ENCODE peak calls at places on chromosomes 2 and 18, in seven cellular contexts. V, R, L, H, X, S and M are unnamed samples.

GRCh38 chr18:33761363-33761762 is 183.3 kb downstream of the ASXL3 start:
- DNase-seq in R (no peak), X (peak; percentile 47), L (no peak), S (no peak), V (no peak), H (peak; percentile 53), M (peak; percentile 59)

GRCh38 chr2:218003994-218004419 is 1.2 kb upstream of the TNS1 start:
- DNase-seq in S (peak; percentile 86), X (peak; percentile 73), L (no peak), V (peak; percentile 93), H (peak; percentile 91), R (no peak), M (peak; percentile 100)

GRCh38 chr2:101578671-101579070 is 103.8 kb upstream of the RFX8 start:
- DNase-seq in R (no peak), L (no peak), H (no peak), S (no peak), V (no peak), X (no peak), M (no peak)

GRCh38 chr2:196360650-196361049 is 189.3 kb upstream of the STK17B start:
- DNase-seq in L (no peak), X (no peak), R (no peak), V (no peak), H (no peak), S (no peak), M (no peak)

GRCh38 chr2:178409261-178409660 is 41.7 kb downstream of the PRKRA start:
- DNase-seq in X (no peak), S (no peak), R (no peak), V (no peak), H (no peak), L (no peak), M (no peak)

GRCh38 chr2:102872388-102872787 is 110.6 kb downstream of the TMEM182 start:
- DNase-seq in R (peak; percentile 5), S (no peak), V (no peak), L (no peak), X (no peak), H (peak; percentile 2), M (peak; percentile 1)

GRCh38 chr18:6934859-6935258 is 182.7 kb downstream of the LAMA1 start:
- DNase-seq in X (no peak), R (no peak), L (no peak), S (no peak), V (no peak), H (no peak), M (no peak)

GRCh38 chr2:130353291-130354134 is 2.3 kb upstream of the PTPN18 start:
- DNase-seq in L (no peak), V (no peak), H (no peak), R (no peak), X (no peak), S (no peak), M (no peak)

DNA sequence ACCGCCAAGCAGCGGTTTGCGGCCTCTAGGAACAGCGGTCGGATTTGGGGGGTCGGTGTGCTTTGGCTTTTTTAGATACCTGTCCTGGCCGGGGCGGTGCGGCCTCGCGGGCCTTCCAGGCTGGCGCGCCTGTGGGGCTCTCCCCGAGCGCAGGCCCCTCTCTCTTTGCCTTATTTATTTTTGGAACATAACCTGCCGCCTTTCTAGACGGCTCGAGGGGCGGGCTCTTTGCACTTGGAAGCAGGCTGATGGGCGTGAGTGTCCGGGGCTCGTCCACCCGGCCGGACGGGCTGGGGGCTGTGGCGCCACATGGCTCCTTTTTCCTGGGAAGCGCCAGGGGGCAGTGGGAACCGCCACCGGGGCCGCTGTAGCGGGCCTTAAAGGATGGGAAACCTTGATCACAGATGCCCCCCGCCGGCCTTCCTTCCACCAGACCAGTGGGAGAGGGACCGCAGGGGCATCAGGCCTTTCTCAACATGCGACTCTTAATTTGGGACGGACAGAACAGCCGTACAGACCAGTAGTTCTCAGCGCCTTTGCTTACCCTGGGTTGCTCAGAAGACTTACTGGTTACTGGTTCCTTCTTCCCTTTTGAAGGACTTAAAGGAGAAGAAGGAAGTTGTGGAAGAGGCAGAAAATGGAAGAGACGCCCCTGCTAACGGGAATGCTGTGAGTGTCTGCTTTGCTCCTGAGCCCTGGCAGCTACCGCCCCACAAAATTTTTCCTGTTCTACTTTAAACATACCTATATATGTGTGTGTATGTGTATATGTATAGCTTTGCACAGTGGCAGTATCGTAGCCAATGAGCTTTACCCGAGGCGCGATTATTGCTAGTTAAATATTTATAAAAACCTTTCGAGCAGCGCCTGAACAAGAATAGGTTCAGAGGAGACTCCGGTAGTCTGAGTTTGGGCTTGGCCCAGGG is 2.7 kb downstream of the PTMA start:
- DNase-seq in S (peak; percentile 44), L (peak; percentile 66), V (peak; percentile 71), R (no peak), H (peak; percentile 28), X (peak; percentile 40), M (no peak)
- TF ChIP-seq CTCF in S (no peak), L (no peak), V (peak; percentile 3), R (no peak), H (peak; percentile 21), X (no peak), M (peak; percentile 6)

GRCh38 chr2:144331652-144332355 is 188.1 kb downstream of the ZEB2 start:
- DNase-seq in S (no peak), H (peak; percentile 75), X (no peak), V (no peak), R (peak; percentile 57), L (no peak), M (no peak)

GRCh38 chr2:144334551-144334950 is 185.4 kb downstream of the ZEB2 start:
- DNase-seq in X (peak; percentile 48), S (no peak), H (no peak), R (no peak), L (no peak), V (no peak), M (peak; percentile 14)

GRCh38 chr2:144330951-144331651 is 188.8 kb downstream of the ZEB2 start:
- DNase-seq in V (no peak), R (peak; percentile 26), L (no peak), S (no peak), H (peak; percentile 33), X (no peak), M (peak; percentile 19)

GRCh38 chr2:144332356-144333143 is 187.4 kb downstream of the ZEB2 start:
- DNase-seq in L (peak; percentile 94), V (peak; percentile 94), H (peak; percentile 82), R (peak; percentile 89), S (peak; percentile 87), X (peak; percentile 85), M (peak; percentile 80)

DNA sequence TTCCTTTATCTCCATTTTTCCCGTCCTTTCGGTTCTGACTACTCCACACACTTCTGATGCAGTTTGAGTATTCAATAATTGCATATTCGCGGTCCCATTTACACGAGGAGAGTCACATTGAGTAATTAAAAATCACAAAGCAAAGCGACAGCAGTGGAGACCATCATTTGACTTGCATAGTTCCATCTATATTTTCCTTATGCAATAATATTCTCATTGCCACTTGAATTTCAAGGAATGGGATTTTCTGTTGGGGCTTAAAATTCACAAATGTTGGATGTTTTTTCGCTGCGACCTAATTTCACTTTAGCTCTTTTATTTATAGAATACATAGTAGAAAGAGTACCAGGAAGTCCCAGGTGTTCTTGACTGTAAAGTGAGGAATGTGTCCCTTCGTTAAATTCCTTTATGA is 186.8 kb downstream of the ZEB2 start:
- DNase-seq in L (no peak), X (no peak), H (no peak), R (peak; percentile 32), V (no peak), S (no peak), M (no peak)
- H3K4me3 ChIP-seq in L (peak overlapping the region; percentile 79), X (peak overlapping the region; percentile 25), H (peak overlapping the region; percentile 60), R (peak overlapping the region; percentile 64), V (peak overlapping the region; percentile 74), S (peak overlapping the region; percentile 85), M (peak overlapping the region; percentile 44)

GRCh38 chr2:8680931-8681760 is 710 bp upstream of the ID2 start:
- DNase-seq in R (peak; percentile 80), V (no peak), H (peak; percentile 75), S (peak; percentile 53), X (peak; percentile 81), L (peak; percentile 84), M (peak; percentile 86)

GRCh38 chr2:8679827-8680731 is 1.8 kb upstream of the ID2 start:
- DNase-seq in H (peak; percentile 54), L (peak; percentile 76), S (peak; percentile 42), V (no peak), X (peak; percentile 86), R (no peak), M (peak; percentile 70)

GRCh38 chr2:8682719-8683667 is 1.1 kb downstream of the ID2 start:
- DNase-seq in S (no peak), V (no peak), H (peak; percentile 39), L (peak; percentile 55), R (peak; percentile 32), X (peak; percentile 62), M (peak; percentile 49)

GRCh38 chr2:8684421-8684884 is 2.6 kb downstream of the ID2 start:
- DNase-seq in V (no peak), S (no peak), L (peak; percentile 72), X (peak; percentile 72), R (peak; percentile 21), H (peak; percentile 2), M (no peak)

DNA sequence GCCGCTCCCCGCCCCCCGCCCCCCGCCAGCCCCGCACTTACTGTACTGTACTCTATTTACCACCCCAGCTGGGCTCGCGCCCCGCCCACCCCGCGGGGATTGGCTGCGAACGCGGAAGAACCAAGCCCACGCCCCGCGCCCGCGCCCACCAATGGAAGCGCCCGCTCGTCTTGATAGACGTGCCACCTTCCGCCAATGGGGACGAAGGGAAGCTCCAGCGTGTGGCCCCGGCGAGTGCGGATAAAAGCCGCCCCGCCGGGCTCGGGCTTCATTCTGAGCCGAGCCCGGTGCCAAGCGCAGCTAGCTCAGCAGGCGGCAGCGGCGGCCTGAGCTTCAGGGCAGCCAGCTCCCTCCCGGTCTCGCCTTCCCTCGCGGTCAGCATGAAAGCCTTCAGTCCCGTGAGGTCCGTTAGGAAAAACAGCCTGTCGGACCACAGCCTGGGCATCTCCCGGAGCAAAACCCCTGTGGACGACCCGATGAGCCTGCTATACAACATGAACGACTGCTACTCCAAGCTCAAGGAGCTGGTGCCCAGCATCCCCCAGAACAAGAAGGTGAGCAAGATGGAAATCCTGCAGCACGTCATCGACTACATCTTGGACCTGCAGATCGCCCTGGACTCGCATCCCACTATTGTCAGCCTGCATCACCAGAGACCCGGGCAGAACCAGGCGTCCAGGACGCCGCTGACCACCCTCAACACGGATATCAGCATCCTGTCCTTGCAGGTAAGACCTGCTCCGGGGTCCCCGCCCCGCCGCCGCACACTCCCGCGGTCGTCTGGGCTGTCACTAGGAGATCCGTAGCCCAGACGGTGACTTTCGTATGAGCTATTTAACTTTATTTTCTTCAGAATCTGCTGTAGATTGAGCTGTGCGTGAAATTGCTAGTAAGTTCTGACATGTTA is at the start of gene ID2:
- DNase-seq in L (peak; percentile 100), X (peak; percentile 99), V (peak; percentile 99), S (peak; percentile 100), H (peak; percentile 98), R (peak; percentile 98), M (peak; percentile 96)
- TF ChIP-seq CTCF in L (peak; percentile 10), X (no peak), V (no peak), S (no peak), H (peak; percentile 8), R (no peak), M (no peak)

DNA sequence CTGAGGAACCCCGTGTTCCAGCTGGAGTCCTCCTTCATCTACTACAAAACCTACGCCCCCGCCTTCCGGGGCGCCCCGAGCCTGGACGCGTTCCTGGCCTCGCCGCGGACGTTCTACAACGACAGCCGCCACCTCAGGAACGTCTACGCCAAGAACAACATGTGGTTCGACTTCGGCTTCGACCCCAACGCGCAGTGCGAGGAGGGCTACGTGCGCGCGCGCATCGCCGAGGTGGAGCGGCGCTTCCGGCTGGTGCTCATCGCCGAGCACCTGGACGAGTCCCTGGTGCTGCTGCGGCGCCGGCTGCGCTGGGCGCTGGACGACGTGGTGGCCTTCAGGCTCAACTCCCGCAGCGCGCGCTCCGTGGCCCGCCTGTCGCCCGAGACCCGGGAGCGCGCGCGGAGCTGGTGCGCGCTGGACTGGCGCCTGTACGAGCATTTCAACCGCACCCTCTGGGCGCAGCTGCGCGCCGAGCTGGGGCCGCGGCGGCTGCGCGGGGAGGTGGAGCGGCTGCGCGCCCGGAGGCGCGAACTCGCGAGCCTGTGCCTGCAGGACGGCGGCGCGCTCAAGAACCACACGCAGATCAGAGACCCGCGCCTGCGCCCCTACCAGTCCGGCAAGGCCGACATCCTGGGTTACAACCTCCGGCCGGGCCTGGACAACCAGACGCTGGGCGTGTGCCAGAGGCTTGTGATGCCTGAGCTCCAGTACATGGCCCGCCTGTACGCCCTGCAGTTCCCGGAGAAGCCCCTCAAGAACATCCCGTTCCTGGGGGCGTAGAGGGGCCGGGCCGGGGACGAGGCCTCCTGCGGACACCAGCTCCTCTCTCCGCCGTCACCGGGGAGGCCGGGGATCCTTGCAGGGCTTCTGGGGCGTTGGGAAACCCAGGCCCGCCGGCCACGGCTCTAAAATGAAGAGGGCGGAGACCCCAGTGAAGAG is 5.3 kb upstream of the NEU4 start:
- DNase-seq in L (peak; percentile 60), V (peak; percentile 83), S (peak; percentile 40), R (peak; percentile 82), X (peak; percentile 66), H (peak; percentile 53), M (peak; percentile 22)
- H3K4me3 ChIP-seq in L (peak overlapping the region; percentile 64), V (peak overlapping the region; percentile 61), S (peak overlapping the region; percentile 67), R (peak overlapping the region; percentile 62), X (peak overlapping the region; percentile 34), H (peak overlapping the region; percentile 38), M (no peak overlapping the region)